ENCODE peak calls at places on chromosomes 5 and 9, in five cellular contexts. A is H1, T is K562, V is GM23248, S is mammary epithelial cell. R is an unnamed sample.

GRCh38 chr9:73685786-73686185 is 534.1 kb downstream of the ANXA1 start:
- DNase-seq in A (no peak), T (no peak), V (no peak), S (no peak), R (no peak)

GRCh38 chr5:108788142-108788541 is 40.4 kb downstream of the FER start:
- DNase-seq in A (no peak), T (no peak), V (peak), S (peak), R (no peak)

GRCh38 chr5:59126665-59127354 is 543.9 kb downstream of the RAB3C start:
- DNase-seq in A (no peak), T (no peak), V (peak), S (no peak), R (no peak)

GRCh38 chr5:178380086-178380485 is 147.5 kb upstream of the PHYKPL start:
- DNase-seq in A (no peak), T (no peak), V (no peak), S (no peak), R (no peak)

GRCh38 chr9:114120192-114121014 is 21.3 kb upstream of the KIF12 start:
- DNase-seq in A (no peak), T (no peak), V (no peak), S (no peak), R (no peak)

GRCh38 chr9:107214381-107214780 is 68.7 kb upstream of the RAD23B start:
- DNase-seq in A (no peak), T (no peak), V (no peak), S (no peak), R (no peak)

GRCh38 chr9:96450613-96451544 is 910 bp downstream of the HABP4 start:
- DNase-seq in A (no peak), T (no peak), V (peak), S (peak), R (no peak)

GRCh38 chr5:122929001-122929400 is 83.6 kb downstream of the SNX24 start:
- DNase-seq in A (no peak), T (no peak), V (no peak), S (no peak), R (no peak)

GRCh38 chr9:133768371-133768858 is 30.3 kb upstream of the SARDH start:
- DNase-seq in A (no peak), T (no peak), V (no peak), S (no peak), R (no peak)

GRCh38 chr5:165579911-165580310 is 2074.5 kb downstream of the MAT2B start:
- DNase-seq in A (no peak), T (no peak), V (no peak), S (no peak), R (no peak)

GRCh38 chr9:18743421-18743820 is 269.5 kb downstream of the ADAMTSL1 start:
- DNase-seq in A (no peak), T (no peak), V (no peak), S (no peak), R (no peak)

GRCh38 chr5:109689740-109690455 is at the start of gene MAN2A1:
- DNase-seq in A (no peak), T (peak), V (peak), S (peak), R (peak)

GRCh38 chr5:178774446-178774845 is 44.0 kb upstream of the ZNF354A start:
- DNase-seq in A (no peak), T (no peak), V (no peak), S (no peak), R (no peak)

GRCh38 chr9:121735792-121736130 is 84.3 kb downstream of the DAB2IP start:
- DNase-seq in A (no peak), T (no peak), V (peak), S (peak), R (no peak)

GRCh38 chr5:83665631-83666030 is 55.0 kb downstream of the HAPLN1 start:
- DNase-seq in A (no peak), T (no peak), V (no peak), S (peak), R (no peak)

GRCh38 chr9:72665421-72665820 is 144.0 kb downstream of the TMC1 start:
- DNase-seq in A (no peak), T (no peak), V (peak), S (peak), R (no peak)

GRCh38 chr5:60810438-60811085 is 33.5 kb downstream of the ELOVL7 start:
- DNase-seq in A (no peak), T (no peak), V (peak), S (peak), R (no peak)

GRCh38 chr9:137014166-137014565 is 13.9 kb downstream of the ABCA2 start:
- DNase-seq in A (no peak), T (no peak), V (no peak), S (no peak), R (no peak)

GRCh38 chr9:134066923-134067851 is 639 bp downstream of the BRD3 start:
- DNase-seq in A (no peak), T (peak), V (peak), S (peak), R (peak)

GRCh38 chr5:78899922-78900362 is 85.2 kb downstream of the ARSB start:
- DNase-seq in A (peak), T (peak), V (peak), S (peak), R (no peak)

GRCh38 chr9:106704056-106704625 is 158.8 kb upstream of the ZNF462 start:
- DNase-seq in A (no peak), T (no peak), V (peak), S (no peak), R (no peak)

GRCh38 chr9:133547116-133547515 is 12.6 kb downstream of the ADAMTSL2 start:
- DNase-seq in A (no peak), T (no peak), V (no peak), S (no peak), R (no peak)

GRCh38 chr5:579211-579610 is 32.9 kb upstream of the CEP72 start:
- DNase-seq in A (no peak), T (no peak), V (no peak), S (no peak), R (no peak)
- TF ChIP-seq EZH2 in A (no peak), T (no peak), V (no peak), S (no peak), R (no peak)

GRCh38 chr9:35669331-35670145 is 4.2 kb upstream of the CA9 start:
- DNase-seq in A (no peak), T (no peak), V (no peak), S (peak), R (no peak)
- H3K4me2 ChIP-seq in A (no peak), T (no peak), V (no peak), S (peak), R (no peak)

GRCh38 chr9:128893354-128893753 is 11.4 kb downstream of the LRRC8A start:
- DNase-seq in A (no peak), T (no peak), V (no peak), S (no peak), R (no peak)

GRCh38 chr9:128894764-128895163 is 12.8 kb downstream of the LRRC8A start:
- DNase-seq in A (no peak), T (no peak), V (no peak), S (no peak), R (no peak)

GRCh38 chr9:128895556-128895955 is 13.6 kb downstream of the LRRC8A start:
- DNase-seq in A (no peak), T (no peak), V (no peak), S (no peak), R (no peak)

GRCh38 chr9:128891354-128892222 is 9.7 kb downstream of the LRRC8A start:
- DNase-seq in A (no peak), T (no peak), V (no peak), S (no peak), R (no peak)

GRCh38 chr9:128892223-128892892 is 10.4 kb downstream of the LRRC8A start:
- DNase-seq in A (no peak), T (no peak), V (peak), S (peak), R (no peak)
- H3K4me3 ChIP-seq in A (no peak), T (no peak), V (peak), S (no peak), R (no peak)

GRCh38 chr5:137496919-137497318 is 2.2 kb downstream of the SPOCK1 start:
- DNase-seq in A (no peak), T (no peak), V (peak), S (no peak), R (no peak)

GRCh38 chr5:137500616-137501225 is 1.6 kb upstream of the SPOCK1 start:
- DNase-seq in A (no peak), T (no peak), V (no peak), S (no peak), R (no peak)

GRCh38 chr5:137497396-137498290 is 1.5 kb downstream of the SPOCK1 start:
- DNase-seq in A (no peak), T (no peak), V (peak), S (no peak), R (no peak)

GRCh38 chr5:137498736-137499505 is at the start of gene SPOCK1:
- DNase-seq in A (peak), T (peak), V (peak), S (peak), R (no peak)

GRCh38 chr5:137498301-137498735 is 808 bp downstream of the SPOCK1 start:
- DNase-seq in A (no peak), T (no peak), V (peak), S (no peak), R (no peak)
- TF ChIP-seq EZH2 in A (peak), T (no peak), V (no peak), S (no peak), R (no peak)

DNA sequence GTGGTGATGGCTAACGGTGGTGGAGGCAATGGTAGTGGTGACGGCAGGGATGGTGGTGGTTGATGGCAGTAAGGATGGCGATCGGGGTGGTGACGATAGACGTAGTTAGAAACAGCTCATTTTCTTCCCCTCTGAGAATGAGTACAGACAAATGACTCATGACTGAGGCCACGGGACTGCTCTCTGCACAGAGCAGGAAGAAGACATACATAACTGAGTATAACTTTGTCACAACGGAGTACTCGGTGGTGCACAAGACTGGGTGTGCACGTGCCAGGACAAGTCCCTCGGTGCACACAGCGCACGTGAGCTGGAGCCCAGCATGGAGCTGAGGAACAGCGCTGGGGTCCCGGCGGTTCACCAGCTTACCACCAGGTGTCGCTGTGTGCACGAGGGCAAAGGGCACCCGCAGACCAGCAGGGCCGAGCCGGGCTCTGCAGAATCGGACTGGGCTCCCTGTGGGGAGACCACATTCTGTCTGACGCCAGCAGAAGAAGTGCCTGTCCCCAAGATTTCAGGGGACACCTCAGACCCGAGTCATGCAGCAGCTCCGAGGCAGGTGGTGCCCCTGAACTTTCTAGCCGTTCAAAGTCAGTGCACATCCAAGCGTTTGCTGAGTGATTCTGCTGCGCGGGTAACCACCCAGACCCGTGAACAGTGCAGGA is 188.6 kb downstream of the FSTL4 start:
- DNase-seq in A (peak), T (peak), V (peak), S (peak), R (peak)
- H3K4me2 ChIP-seq in A (no peak), T (no peak), V (no peak), S (peak), R (no peak)

GRCh38 chr9:127967151-127967809 is 13.5 kb downstream of the EEIG1 start:
- DNase-seq in A (no peak), T (no peak), V (no peak), S (no peak), R (no peak)

GRCh38 chr9:127970401-127971313 is 10.1 kb downstream of the EEIG1 start:
- DNase-seq in A (no peak), T (no peak), V (no peak), S (peak), R (no peak)

GRCh38 chr9:127968046-127968445 is 12.7 kb downstream of the EEIG1 start:
- DNase-seq in A (no peak), T (no peak), V (peak), S (peak), R (no peak)

GRCh38 chr9:127966416-127967150 is 14.2 kb downstream of the EEIG1 start:
- DNase-seq in A (no peak), T (no peak), V (no peak), S (no peak), R (no peak)

GRCh38 chr9:127968717-127969383 is 11.9 kb downstream of the EEIG1 start:
- DNase-seq in A (no peak), T (no peak), V (peak), S (peak), R (no peak)
- H3K4me3 ChIP-seq in A (no peak), T (no peak), V (peak), S (no peak), R (no peak)

GRCh38 chr9:89422151-89422918 is 75.6 kb downstream of the SEMA4D start:
- DNase-seq in A (no peak), T (no peak), V (peak), S (peak), R (peak)
- TF ChIP-seq EZH2 in A (no peak), T (no peak), V (no peak), S (no peak), R (no peak)

GRCh38 chr5:75380099-75380498 is 43.1 kb downstream of the HMGCR start:
- DNase-seq in A (no peak), T (no peak), V (no peak), S (no peak), R (no peak)

GRCh38 chr5:75384218-75384617 is 47.2 kb downstream of the HMGCR start:
- DNase-seq in A (no peak), T (no peak), V (no peak), S (no peak), R (no peak)

GRCh38 chr5:75381456-75381855 is 44.4 kb downstream of the HMGCR start:
- DNase-seq in A (no peak), T (peak), V (no peak), S (no peak), R (no peak)
- H3K4me2 ChIP-seq in A (no peak), T (peak), V (no peak), S (no peak), R (no peak)

GRCh38 chr5:101976933-101977332 is 319.2 kb downstream of the SLCO4C1 start:
- DNase-seq in A (no peak), T (no peak), V (no peak), S (no peak), R (no peak)

GRCh38 chr5:101977729-101978345 is 318.2 kb downstream of the SLCO4C1 start:
- DNase-seq in A (no peak), T (peak), V (peak), S (peak), R (no peak)
- H3K4me3 ChIP-seq in A (no peak), T (no peak), V (no peak), S (no peak), R (no peak)

R was measured in DND-41.